ENCODE peak calls at places on chromosomes 7 and 10, in six cellular contexts. D, W, M, E, Q and O are unnamed samples.

GRCh38 chr10:127148066-127148932 is 48.1 kb downstream of the INSYN2A start:
- DNase-seq in Q (peak), E (peak), M (no peak), D (peak), W (peak), O (no peak)

GRCh38 chr10:118506835-118507234 is 88.6 kb downstream of the PRLHR start:
- DNase-seq in E (no peak), Q (no peak), W (no peak), D (no peak), M (no peak), O (no peak)

GRCh38 chr7:141568227-141568626 is 17.0 kb downstream of the AGK start:
- DNase-seq in W (no peak), Q (no peak), E (no peak), M (no peak), D (no peak), O (no peak)

GRCh38 chr7:15396210-15397158 is 165.3 kb downstream of the AGMO start:
- DNase-seq in Q (no peak), D (no peak), E (no peak), W (no peak), M (no peak), O (no peak)

GRCh38 chr7:34747842-34748241 is 89.8 kb downstream of the NPSR1 start:
- DNase-seq in E (peak), M (peak), D (peak), Q (no peak), W (no peak), O (no peak)

GRCh38 chr10:48551796-48552591 is 52.9 kb downstream of the ARHGAP22 start:
- DNase-seq in Q (peak), E (peak), M (peak), W (peak), D (peak), O (peak)

GRCh38 chr7:156783864-156784263 is 109.1 kb downstream of the LMBR1 start:
- DNase-seq in Q (no peak), D (peak), M (no peak), W (no peak), E (no peak), O (no peak)

GRCh38 chr7:7294914-7295313 is 112.6 kb downstream of the C1GALT1 start:
- DNase-seq in Q (no peak), D (no peak), W (no peak), E (no peak), M (no peak), O (no peak)

GRCh38 chr7:435518-436366 is 83.9 kb downstream of the PDGFA start:
- DNase-seq in Q (no peak), W (no peak), E (peak), M (peak), D (peak), O (no peak)

GRCh38 chr7:104943502-104944343 is 70.3 kb upstream of the KMT2E start:
- DNase-seq in E (peak), Q (peak), W (no peak), D (peak), M (peak), O (peak)

GRCh38 chr7:155461631-155462030 is 3.7 kb downstream of the EN2 start:
- DNase-seq in M (no peak), W (no peak), E (no peak), Q (no peak), D (no peak), O (no peak)

GRCh38 chr7:130893441-130893894 is 159.5 kb upstream of the KLF14 start:
- DNase-seq in M (no peak), E (peak), W (no peak), D (peak), Q (no peak), O (no peak)

GRCh38 chr10:33822774-33823173 is 488.3 kb upstream of the NRP1 start:
- DNase-seq in M (no peak), W (no peak), D (no peak), Q (no peak), E (no peak), O (no peak)

GRCh38 chr10:26647602-26648244 is 49.8 kb upstream of the PDSS1 start:
- DNase-seq in M (no peak), Q (no peak), D (no peak), W (no peak), E (no peak), O (no peak)
- TF ChIP-seq CTCF in M (no peak), Q (no peak), D (no peak), W (no peak), E (no peak), O (no peak)

GRCh38 chr7:88169717-88170320 is 50.0 kb downstream of the SRI start:
- DNase-seq in W (no peak), M (peak), E (peak), Q (no peak), D (peak), O (no peak)

GRCh38 chr7:88167223-88167622 is 52.6 kb downstream of the SRI start:
- DNase-seq in E (no peak), D (no peak), M (no peak), Q (no peak), W (no peak), O (no peak)
- TF ChIP-seq CTCF in E (no peak), D (no peak), M (no peak), Q (no peak), W (no peak), O (no peak)

GRCh38 chr10:5565205-5565545 is 40.4 kb downstream of the CALML3 start:
- DNase-seq in D (no peak), M (no peak), Q (no peak), E (no peak), W (no peak), O (no peak)

GRCh38 chr10:5564537-5565204 is 39.9 kb downstream of the CALML3 start:
- DNase-seq in W (no peak), D (no peak), Q (no peak), E (no peak), M (no peak), O (no peak)

GRCh38 chr10:5566606-5567005 is 41.8 kb downstream of the CALML3 start:
- DNase-seq in W (no peak), D (no peak), Q (no peak), M (no peak), E (peak), O (no peak)

GRCh38 chr10:5567477-5567876 is 42.7 kb downstream of the CALML3 start:
- DNase-seq in E (no peak), M (no peak), W (no peak), D (no peak), Q (no peak), O (no peak)

DNA sequence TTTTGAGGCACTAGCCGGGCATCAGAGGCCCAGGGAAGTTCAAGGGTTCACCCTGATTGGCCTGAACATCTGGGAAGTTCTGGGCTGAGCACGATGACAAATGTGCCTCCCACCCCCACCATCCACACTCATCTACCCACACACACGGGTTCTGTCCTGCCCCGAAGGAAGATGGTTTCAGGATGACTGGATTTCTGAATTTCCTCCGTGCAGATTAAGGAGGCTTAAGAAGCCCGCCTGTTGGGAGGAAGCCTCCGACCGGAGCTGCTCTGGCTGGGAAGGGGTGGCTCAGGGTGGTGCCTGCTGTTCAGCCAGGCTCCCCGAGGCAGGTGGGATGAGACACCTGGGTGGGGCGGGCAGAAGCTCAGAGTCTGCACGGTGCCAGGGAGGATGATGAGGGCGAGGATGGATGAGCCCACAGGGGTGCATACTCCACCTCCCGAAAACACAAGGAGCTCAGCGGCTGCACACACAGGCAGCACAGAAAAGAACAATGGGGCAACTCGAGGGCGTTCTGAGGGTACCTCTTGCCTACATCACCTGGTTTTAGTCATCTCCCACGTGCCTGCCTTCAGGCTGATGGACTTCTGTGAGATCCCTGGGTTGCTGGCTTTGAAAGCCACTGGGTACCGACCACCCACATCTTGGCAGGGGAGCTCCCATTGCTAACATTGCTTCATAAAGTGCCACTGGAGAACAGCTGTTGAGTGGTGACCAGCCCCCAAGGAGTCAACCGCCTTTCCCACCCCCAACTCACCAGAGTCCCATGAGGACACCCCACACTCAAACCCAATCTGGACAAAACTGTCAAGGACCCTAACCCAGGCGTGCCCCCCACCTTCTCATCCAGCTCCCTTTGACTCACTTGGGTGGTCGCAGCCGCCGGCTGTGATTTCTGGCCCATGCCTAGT is 41.2 kb downstream of the CALML3 start:
- DNase-seq in D (no peak), M (no peak), E (peak), W (no peak), Q (peak), O (no peak)
- TF ChIP-seq CTCF in D (no peak), M (no peak), E (no peak), W (no peak), Q (no peak), O (no peak)

GRCh38 chr10:22244001-22244400 is 26.2 kb upstream of the EBLN1 start:
- DNase-seq in E (no peak), D (no peak), M (no peak), Q (no peak), W (no peak), O (no peak)
- TF ChIP-seq CTCF in E (no peak), D (peak), M (no peak), Q (peak), W (no peak), O (no peak)

DNA sequence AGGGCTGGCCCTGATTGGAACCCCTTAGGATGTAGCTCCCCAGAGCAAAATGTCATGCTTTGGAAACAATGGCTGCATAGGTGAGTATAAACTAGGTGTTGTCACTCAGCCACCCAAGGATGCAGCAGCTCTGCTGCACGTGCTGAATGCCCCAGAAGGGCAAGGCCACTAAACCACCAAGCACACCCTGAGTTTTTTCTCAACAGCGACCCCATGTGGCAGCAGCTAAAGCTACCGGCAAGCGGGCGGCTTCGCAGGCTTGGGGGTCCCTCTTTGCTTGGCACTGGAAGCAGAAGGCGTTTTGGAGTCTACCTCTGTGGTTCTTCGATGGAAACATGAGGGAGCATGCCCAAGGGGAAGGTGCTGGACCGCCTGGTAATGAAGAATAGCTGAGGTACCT is 152.3 kb downstream of the GFRA1 start:
- DNase-seq in E (peak), Q (no peak), M (no peak), D (no peak), W (no peak), O (no peak)
- TF ChIP-seq CTCF in E (no peak), Q (peak), M (peak), D (peak), W (peak), O (no peak)